ENCODE peak calls at places on chromosome 2, in eight cellular contexts. One of them, this sample, is unnamed.

GRCh38 chr2:8587920-8588830 is 93.7 kb upstream of the ID2 start:
- DNase-seq in NCI-H1694 treated with DMSO at 0.1 percent for 48 hours: no peak
- DNase-seq in psoas muscle: no peak
- DNase-seq in stimulated activated CD4-positive, alpha-beta T cell treated with anti-CD3 and anti-CD28 coated beads, TNF-alpha, amount 100 ng/mL, for 24 hours: no peak
- DNase-seq in chondrocyte: peak
- DNase-seq in mesendoderm: no peak
- DNase-seq in HFFc6: no peak
- DNase-seq in posterior vena cava: peak
- DNase-seq in this sample: no peak

GRCh38 chr2:84290537-84290936 is 168.5 kb downstream of the SUCLG1 start:
- DNase-seq in NCI-H1694 treated with DMSO at 0.1 percent for 48 hours: no peak
- DNase-seq in psoas muscle: no peak
- DNase-seq in stimulated activated CD4-positive, alpha-beta T cell treated with anti-CD3 and anti-CD28 coated beads, TNF-alpha, amount 100 ng/mL, for 24 hours: no peak
- DNase-seq in chondrocyte: no peak
- DNase-seq in mesendoderm: no peak
- DNase-seq in HFFc6: no peak
- DNase-seq in posterior vena cava: no peak
- DNase-seq in this sample: no peak

GRCh38 chr2:28000287-28000686 is 109.8 kb downstream of the BABAM2 start:
- DNase-seq in NCI-H1694 treated with DMSO at 0.1 percent for 48 hours: no peak
- DNase-seq in psoas muscle: no peak
- DNase-seq in stimulated activated CD4-positive, alpha-beta T cell treated with anti-CD3 and anti-CD28 coated beads, TNF-alpha, amount 100 ng/mL, for 24 hours: no peak
- DNase-seq in chondrocyte: no peak
- DNase-seq in mesendoderm: no peak
- DNase-seq in HFFc6: no peak
- DNase-seq in posterior vena cava: no peak
- DNase-seq in this sample: no peak

GRCh38 chr2:231278868-231279267 is 80.4 kb downstream of the ARMC9 start:
- DNase-seq in NCI-H1694 treated with DMSO at 0.1 percent for 48 hours: no peak
- DNase-seq in psoas muscle: no peak
- DNase-seq in stimulated activated CD4-positive, alpha-beta T cell treated with anti-CD3 and anti-CD28 coated beads, TNF-alpha, amount 100 ng/mL, for 24 hours: no peak
- DNase-seq in chondrocyte: no peak
- DNase-seq in mesendoderm: no peak
- DNase-seq in HFFc6: no peak
- DNase-seq in posterior vena cava: no peak
- DNase-seq in this sample: no peak

GRCh38 chr2:196635156-196635555 is 4.4 kb upstream of the CCDC150 start:
- DNase-seq in NCI-H1694 treated with DMSO at 0.1 percent for 48 hours: no peak
- DNase-seq in psoas muscle: no peak
- DNase-seq in stimulated activated CD4-positive, alpha-beta T cell treated with anti-CD3 and anti-CD28 coated beads, TNF-alpha, amount 100 ng/mL, for 24 hours: no peak
- DNase-seq in chondrocyte: no peak
- DNase-seq in mesendoderm: no peak
- DNase-seq in HFFc6: no peak
- DNase-seq in posterior vena cava: no peak
- DNase-seq in this sample: no peak

GRCh38 chr2:23404426-23404825 is 19.4 kb downstream of the KLHL29 start:
- DNase-seq in NCI-H1694 treated with DMSO at 0.1 percent for 48 hours: peak
- DNase-seq in psoas muscle: no peak
- DNase-seq in stimulated activated CD4-positive, alpha-beta T cell treated with anti-CD3 and anti-CD28 coated beads, TNF-alpha, amount 100 ng/mL, for 24 hours: no peak
- DNase-seq in chondrocyte: no peak
- DNase-seq in mesendoderm: peak
- DNase-seq in HFFc6: peak
- DNase-seq in posterior vena cava: no peak
- DNase-seq in this sample: peak

GRCh38 chr2:105760639-105761337 is 16.1 kb downstream of the NCK2 start:
- DNase-seq in NCI-H1694 treated with DMSO at 0.1 percent for 48 hours: no peak
- DNase-seq in psoas muscle: no peak
- DNase-seq in stimulated activated CD4-positive, alpha-beta T cell treated with anti-CD3 and anti-CD28 coated beads, TNF-alpha, amount 100 ng/mL, for 24 hours: no peak
- DNase-seq in chondrocyte: no peak
- DNase-seq in mesendoderm: no peak
- DNase-seq in HFFc6: no peak
- DNase-seq in posterior vena cava: peak
- DNase-seq in this sample: no peak

GRCh38 chr2:14567561-14567960 is 65.0 kb upstream of the LRATD1 start:
- DNase-seq in NCI-H1694 treated with DMSO at 0.1 percent for 48 hours: no peak
- DNase-seq in psoas muscle: no peak
- DNase-seq in stimulated activated CD4-positive, alpha-beta T cell treated with anti-CD3 and anti-CD28 coated beads, TNF-alpha, amount 100 ng/mL, for 24 hours: no peak
- DNase-seq in chondrocyte: no peak
- DNase-seq in mesendoderm: no peak
- DNase-seq in HFFc6: no peak
- DNase-seq in posterior vena cava: no peak
- DNase-seq in this sample: no peak

GRCh38 chr2:151809073-151809383 is 19.2 kb downstream of the ARL5A start:
- DNase-seq in NCI-H1694 treated with DMSO at 0.1 percent for 48 hours: no peak
- DNase-seq in psoas muscle: no peak
- DNase-seq in stimulated activated CD4-positive, alpha-beta T cell treated with anti-CD3 and anti-CD28 coated beads, TNF-alpha, amount 100 ng/mL, for 24 hours: no peak
- DNase-seq in chondrocyte: no peak
- DNase-seq in mesendoderm: no peak
- DNase-seq in HFFc6: no peak
- DNase-seq in posterior vena cava: no peak
- DNase-seq in this sample: no peak

GRCh38 chr2:45345331-45346305 is 265.4 kb downstream of the SRBD1 start:
- DNase-seq in NCI-H1694 treated with DMSO at 0.1 percent for 48 hours: no peak
- DNase-seq in psoas muscle: no peak
- DNase-seq in stimulated activated CD4-positive, alpha-beta T cell treated with anti-CD3 and anti-CD28 coated beads, TNF-alpha, amount 100 ng/mL, for 24 hours: no peak
- DNase-seq in chondrocyte: no peak
- DNase-seq in mesendoderm: peak
- DNase-seq in HFFc6: no peak
- DNase-seq in posterior vena cava: no peak
- DNase-seq in this sample: no peak

GRCh38 chr2:127150996-127151395 is 44.0 kb upstream of the BIN1 start:
- DNase-seq in NCI-H1694 treated with DMSO at 0.1 percent for 48 hours: no peak
- DNase-seq in psoas muscle: no peak
- DNase-seq in stimulated activated CD4-positive, alpha-beta T cell treated with anti-CD3 and anti-CD28 coated beads, TNF-alpha, amount 100 ng/mL, for 24 hours: no peak
- DNase-seq in chondrocyte: no peak
- DNase-seq in mesendoderm: no peak
- DNase-seq in HFFc6: no peak
- DNase-seq in posterior vena cava: no peak
- DNase-seq in this sample: no peak

GRCh38 chr2:117933884-117934354 is 80.0 kb downstream of the CCDC93 start:
- DNase-seq in NCI-H1694 treated with DMSO at 0.1 percent for 48 hours: no peak
- DNase-seq in psoas muscle: no peak
- DNase-seq in stimulated activated CD4-positive, alpha-beta T cell treated with anti-CD3 and anti-CD28 coated beads, TNF-alpha, amount 100 ng/mL, for 24 hours: no peak
- DNase-seq in chondrocyte: no peak
- DNase-seq in mesendoderm: peak
- DNase-seq in HFFc6: no peak
- DNase-seq in posterior vena cava: no peak
- DNase-seq in this sample: no peak

GRCh38 chr2:64423303-64423702 is 30.7 kb upstream of the LGALSL start:
- DNase-seq in NCI-H1694 treated with DMSO at 0.1 percent for 48 hours: no peak
- DNase-seq in psoas muscle: no peak
- DNase-seq in stimulated activated CD4-positive, alpha-beta T cell treated with anti-CD3 and anti-CD28 coated beads, TNF-alpha, amount 100 ng/mL, for 24 hours: no peak
- DNase-seq in chondrocyte: no peak
- DNase-seq in mesendoderm: no peak
- DNase-seq in HFFc6: no peak
- DNase-seq in posterior vena cava: no peak
- DNase-seq in this sample: no peak

GRCh38 chr2:201909348-201909747 is 103.0 kb downstream of the CDK15 start:
- DNase-seq in NCI-H1694 treated with DMSO at 0.1 percent for 48 hours: no peak
- DNase-seq in psoas muscle: no peak
- DNase-seq in stimulated activated CD4-positive, alpha-beta T cell treated with anti-CD3 and anti-CD28 coated beads, TNF-alpha, amount 100 ng/mL, for 24 hours: no peak
- DNase-seq in chondrocyte: no peak
- DNase-seq in mesendoderm: no peak
- DNase-seq in HFFc6: peak
- DNase-seq in posterior vena cava: no peak
- DNase-seq in this sample: no peak

GRCh38 chr2:130378898-130379214 is 23.0 kb downstream of the PTPN18 start:
- DNase-seq in NCI-H1694 treated with DMSO at 0.1 percent for 48 hours: no peak
- DNase-seq in psoas muscle: no peak
- DNase-seq in stimulated activated CD4-positive, alpha-beta T cell treated with anti-CD3 and anti-CD28 coated beads, TNF-alpha, amount 100 ng/mL, for 24 hours: no peak
- DNase-seq in chondrocyte: no peak
- DNase-seq in mesendoderm: no peak
- DNase-seq in HFFc6: no peak
- DNase-seq in posterior vena cava: no peak
- DNase-seq in this sample: no peak

GRCh38 chr2:149047118-149047517 is 8.6 kb downstream of the LYPD6B start:
- DNase-seq in NCI-H1694 treated with DMSO at 0.1 percent for 48 hours: no peak
- DNase-seq in psoas muscle: no peak
- DNase-seq in stimulated activated CD4-positive, alpha-beta T cell treated with anti-CD3 and anti-CD28 coated beads, TNF-alpha, amount 100 ng/mL, for 24 hours: no peak
- DNase-seq in chondrocyte: no peak
- DNase-seq in mesendoderm: no peak
- DNase-seq in HFFc6: no peak
- DNase-seq in posterior vena cava: no peak
- DNase-seq in this sample: no peak

GRCh38 chr2:37633838-37634237 is 37.6 kb downstream of the CDC42EP3 start:
- DNase-seq in NCI-H1694 treated with DMSO at 0.1 percent for 48 hours: no peak
- DNase-seq in psoas muscle: no peak
- DNase-seq in stimulated activated CD4-positive, alpha-beta T cell treated with anti-CD3 and anti-CD28 coated beads, TNF-alpha, amount 100 ng/mL, for 24 hours: no peak
- DNase-seq in chondrocyte: no peak
- DNase-seq in mesendoderm: peak
- DNase-seq in HFFc6: no peak
- DNase-seq in posterior vena cava: no peak
- DNase-seq in this sample: no peak

GRCh38 chr2:157787364-157787938 is 88.7 kb downstream of the ACVR1 start:
- DNase-seq in NCI-H1694 treated with DMSO at 0.1 percent for 48 hours: no peak
- DNase-seq in psoas muscle: no peak
- DNase-seq in stimulated activated CD4-positive, alpha-beta T cell treated with anti-CD3 and anti-CD28 coated beads, TNF-alpha, amount 100 ng/mL, for 24 hours: no peak
- DNase-seq in chondrocyte: no peak
- DNase-seq in mesendoderm: peak
- DNase-seq in HFFc6: no peak
- DNase-seq in posterior vena cava: no peak
- DNase-seq in this sample: no peak

GRCh38 chr2:161991991-161992390 is 82.0 kb downstream of the DPP4 start:
- DNase-seq in NCI-H1694 treated with DMSO at 0.1 percent for 48 hours: peak
- DNase-seq in psoas muscle: no peak
- DNase-seq in stimulated activated CD4-positive, alpha-beta T cell treated with anti-CD3 and anti-CD28 coated beads, TNF-alpha, amount 100 ng/mL, for 24 hours: no peak
- DNase-seq in chondrocyte: no peak
- DNase-seq in mesendoderm: no peak
- DNase-seq in HFFc6: no peak
- DNase-seq in posterior vena cava: no peak
- DNase-seq in this sample: no peak

GRCh38 chr2:188601391-188601790 is 309.7 kb downstream of the GULP1 start:
- DNase-seq in NCI-H1694 treated with DMSO at 0.1 percent for 48 hours: no peak
- DNase-seq in psoas muscle: no peak
- DNase-seq in stimulated activated CD4-positive, alpha-beta T cell treated with anti-CD3 and anti-CD28 coated beads, TNF-alpha, amount 100 ng/mL, for 24 hours: no peak
- DNase-seq in chondrocyte: no peak
- DNase-seq in mesendoderm: no peak
- DNase-seq in HFFc6: no peak
- DNase-seq in posterior vena cava: no peak
- DNase-seq in this sample: no peak

GRCh38 chr2:127173073-127173472 is 47.0 kb downstream of the CYP27C1 start:
- DNase-seq in NCI-H1694 treated with DMSO at 0.1 percent for 48 hours: no peak
- DNase-seq in psoas muscle: peak
- DNase-seq in stimulated activated CD4-positive, alpha-beta T cell treated with anti-CD3 and anti-CD28 coated beads, TNF-alpha, amount 100 ng/mL, for 24 hours: no peak
- DNase-seq in chondrocyte: no peak
- DNase-seq in mesendoderm: no peak
- DNase-seq in HFFc6: peak
- DNase-seq in posterior vena cava: peak
- DNase-seq in this sample: no peak

GRCh38 chr2:162230761-162231160 is 12.5 kb downstream of the FAP start:
- DNase-seq in NCI-H1694 treated with DMSO at 0.1 percent for 48 hours: no peak
- DNase-seq in psoas muscle: no peak
- DNase-seq in stimulated activated CD4-positive, alpha-beta T cell treated with anti-CD3 and anti-CD28 coated beads, TNF-alpha, amount 100 ng/mL, for 24 hours: no peak
- DNase-seq in chondrocyte: no peak
- DNase-seq in mesendoderm: no peak
- DNase-seq in HFFc6: no peak
- DNase-seq in posterior vena cava: no peak
- DNase-seq in this sample: no peak

GRCh38 chr2:314561-315336 is 26.9 kb upstream of the ALKAL2 start:
- DNase-seq in NCI-H1694 treated with DMSO at 0.1 percent for 48 hours: no peak
- DNase-seq in psoas muscle: no peak
- DNase-seq in stimulated activated CD4-positive, alpha-beta T cell treated with anti-CD3 and anti-CD28 coated beads, TNF-alpha, amount 100 ng/mL, for 24 hours: no peak
- DNase-seq in chondrocyte: no peak
- DNase-seq in mesendoderm: no peak
- DNase-seq in HFFc6: no peak
- DNase-seq in posterior vena cava: no peak
- DNase-seq in this sample: no peak

GRCh38 chr2:25259744-25260124 is 82.0 kb downstream of the DNMT3A start:
- DNase-seq in NCI-H1694 treated with DMSO at 0.1 percent for 48 hours: no peak
- DNase-seq in psoas muscle: no peak
- DNase-seq in stimulated activated CD4-positive, alpha-beta T cell treated with anti-CD3 and anti-CD28 coated beads, TNF-alpha, amount 100 ng/mL, for 24 hours: no peak
- DNase-seq in chondrocyte: no peak
- DNase-seq in mesendoderm: peak
- DNase-seq in HFFc6: no peak
- DNase-seq in posterior vena cava: no peak
- DNase-seq in this sample: no peak

GRCh38 chr2:235240574-235240973 is 253.3 kb upstream of the AGAP1 start:
- DNase-seq in NCI-H1694 treated with DMSO at 0.1 percent for 48 hours: no peak
- DNase-seq in psoas muscle: no peak
- DNase-seq in stimulated activated CD4-positive, alpha-beta T cell treated with anti-CD3 and anti-CD28 coated beads, TNF-alpha, amount 100 ng/mL, for 24 hours: no peak
- DNase-seq in chondrocyte: no peak
- DNase-seq in mesendoderm: no peak
- DNase-seq in HFFc6: no peak
- DNase-seq in posterior vena cava: no peak
- DNase-seq in this sample: no peak

GRCh38 chr2:195620499-195620898 is 36.5 kb upstream of the SLC39A10 start:
- DNase-seq in NCI-H1694 treated with DMSO at 0.1 percent for 48 hours: no peak
- DNase-seq in psoas muscle: no peak
- DNase-seq in stimulated activated CD4-positive, alpha-beta T cell treated with anti-CD3 and anti-CD28 coated beads, TNF-alpha, amount 100 ng/mL, for 24 hours: no peak
- DNase-seq in chondrocyte: no peak
- DNase-seq in mesendoderm: no peak
- DNase-seq in HFFc6: peak
- DNase-seq in posterior vena cava: no peak
- DNase-seq in this sample: no peak

GRCh38 chr2:236637691-236638569 is 68.3 kb downstream of the ACKR3 start:
- DNase-seq in NCI-H1694 treated with DMSO at 0.1 percent for 48 hours: no peak
- DNase-seq in psoas muscle: peak
- DNase-seq in stimulated activated CD4-positive, alpha-beta T cell treated with anti-CD3 and anti-CD28 coated beads, TNF-alpha, amount 100 ng/mL, for 24 hours: no peak
- DNase-seq in chondrocyte: no peak
- DNase-seq in mesendoderm: no peak
- DNase-seq in HFFc6: no peak
- DNase-seq in posterior vena cava: peak
- DNase-seq in this sample: no peak

GRCh38 chr2:225025917-225026571 is 16.2 kb downstream of the DOCK10 start:
- DNase-seq in NCI-H1694 treated with DMSO at 0.1 percent for 48 hours: no peak
- DNase-seq in psoas muscle: no peak
- DNase-seq in stimulated activated CD4-positive, alpha-beta T cell treated with anti-CD3 and anti-CD28 coated beads, TNF-alpha, amount 100 ng/mL, for 24 hours: no peak
- DNase-seq in chondrocyte: no peak
- DNase-seq in mesendoderm: no peak
- DNase-seq in HFFc6: peak
- DNase-seq in posterior vena cava: peak
- DNase-seq in this sample: no peak

This sample was measured in SHP77 treated with DMSO at 0.1 percent for 48 hours.